ENCODE peak calls at places on chromosomes 7 and 10, in six cellular contexts. One of them, this sample, is unnamed.

GRCh38 chr10:78458983-78459638 is 425.4 kb downstream of the RPS24 start:
- DNase-seq in HFF-Myc: no peak
- DNase-seq in fibroblast of the aortic adventitia: peak; percentile 82
- DNase-seq in HCT116: no peak
- DNase-seq in suprapubic skin: peak; percentile 16
- DNase-seq in activated CD4-positive, alpha-beta T cell treated with anti-CD3 and anti-CD28 coated beads, Interleukin-2, amount 50 U/mL, for 1 hour: no peak
- DNase-seq in this sample: no peak

GRCh38 chr10:76939862-76940495 is 697.6 kb downstream of the KCNMA1 start:
- DNase-seq in HCT116: no peak
- DNase-seq in HFF-Myc: no peak
- DNase-seq in suprapubic skin: no peak
- DNase-seq in activated CD4-positive, alpha-beta T cell treated with anti-CD3 and anti-CD28 coated beads, Interleukin-2, amount 50 U/mL, for 1 hour: no peak
- DNase-seq in fibroblast of the aortic adventitia: no peak
- DNase-seq in this sample: no peak

GRCh38 chr7:50349963-50350944 is 45.7 kb downstream of the IKZF1 start:
- DNase-seq in HCT116: no peak
- DNase-seq in HFF-Myc: no peak
- DNase-seq in suprapubic skin: no peak
- DNase-seq in activated CD4-positive, alpha-beta T cell treated with anti-CD3 and anti-CD28 coated beads, Interleukin-2, amount 50 U/mL, for 1 hour: peak; percentile 66
- DNase-seq in fibroblast of the aortic adventitia: no peak
- DNase-seq in this sample: no peak

GRCh38 chr7:127287133-127287532 is 34.4 kb upstream of the GRM8 start:
- DNase-seq in activated CD4-positive, alpha-beta T cell treated with anti-CD3 and anti-CD28 coated beads, Interleukin-2, amount 50 U/mL, for 1 hour: no peak
- DNase-seq in fibroblast of the aortic adventitia: no peak
- DNase-seq in suprapubic skin: no peak
- DNase-seq in HFF-Myc: no peak
- DNase-seq in HCT116: no peak
- DNase-seq in this sample: no peak

GRCh38 chr10:115657161-115657850 is 564.1 kb downstream of the ATRNL1 start:
- DNase-seq in fibroblast of the aortic adventitia: no peak
- DNase-seq in activated CD4-positive, alpha-beta T cell treated with anti-CD3 and anti-CD28 coated beads, Interleukin-2, amount 50 U/mL, for 1 hour: no peak
- DNase-seq in HCT116: no peak
- DNase-seq in HFF-Myc: no peak
- DNase-seq in suprapubic skin: no peak
- DNase-seq in this sample: no peak

GRCh38 chr10:56035489-56035888 is 325.6 kb downstream of the ZWINT start:
- DNase-seq in activated CD4-positive, alpha-beta T cell treated with anti-CD3 and anti-CD28 coated beads, Interleukin-2, amount 50 U/mL, for 1 hour: no peak
- DNase-seq in suprapubic skin: no peak
- DNase-seq in fibroblast of the aortic adventitia: no peak
- DNase-seq in HFF-Myc: no peak
- DNase-seq in HCT116: no peak
- DNase-seq in this sample: no peak

GRCh38 chr7:72781161-72781560 is 46.8 kb downstream of the TYW1B start:
- DNase-seq in HFF-Myc: no peak
- DNase-seq in suprapubic skin: no peak
- DNase-seq in activated CD4-positive, alpha-beta T cell treated with anti-CD3 and anti-CD28 coated beads, Interleukin-2, amount 50 U/mL, for 1 hour: no peak
- DNase-seq in HCT116: no peak
- DNase-seq in fibroblast of the aortic adventitia: no peak
- DNase-seq in this sample: no peak

GRCh38 chr7:70693690-70694356 is 438.1 kb upstream of the GALNT17 start:
- DNase-seq in HCT116: no peak
- DNase-seq in activated CD4-positive, alpha-beta T cell treated with anti-CD3 and anti-CD28 coated beads, Interleukin-2, amount 50 U/mL, for 1 hour: peak; percentile 54
- DNase-seq in suprapubic skin: peak; percentile 83
- DNase-seq in HFF-Myc: no peak
- DNase-seq in fibroblast of the aortic adventitia: peak; percentile 36
- DNase-seq in this sample: peak; percentile 32